ENCODE peak calls at places on chromosome 2, in nine cellular contexts. C, R, W, M, B, X, V, A and N are unnamed samples.

GRCh38 chr2:107187870-107188269 is 301.9 kb upstream of the ST6GAL2 start:
- DNase-seq in C (no peak), R (no peak), W (no peak), M (no peak), B (no peak), X (no peak), V (no peak), A (no peak), N (no peak)

GRCh38 chr2:121617042-121617599 is 32.1 kb downstream of the CLASP1 start:
- DNase-seq in C (no peak), R (no peak), W (no peak), M (no peak), B (peak), X (peak), V (no peak), A (peak), N (no peak)

GRCh38 chr2:88880441-88880953 is 189.0 kb downstream of the RPIA start:
- DNase-seq in C (peak), R (no peak), W (peak), M (peak), B (peak), X (peak), V (no peak), A (peak), N (peak)

GRCh38 chr2:233416706-233417105 is 62.4 kb downstream of the DGKD start:
- DNase-seq in C (no peak), R (no peak), W (peak), M (peak), B (no peak), X (no peak), V (no peak), A (no peak), N (no peak)

GRCh38 chr2:209671280-209671679 is 100.4 kb upstream of the UNC80 start:
- DNase-seq in C (no peak), R (no peak), W (no peak), M (no peak), B (no peak), X (no peak), V (no peak), A (no peak), N (no peak)

GRCh38 chr2:9191044-9191481 is 15.5 kb upstream of the ASAP2 start:
- DNase-seq in C (no peak), R (no peak), W (no peak), M (no peak), B (no peak), X (peak), V (no peak), A (peak), N (peak)

GRCh38 chr2:170813611-170814550 is 2.8 kb upstream of the GAD1 start:
- DNase-seq in C (no peak), R (no peak), W (peak), M (no peak), B (no peak), X (peak), V (no peak), A (peak), N (no peak)

GRCh38 chr2:28451793-28452533 is 43.9 kb upstream of the PLB1 start:
- DNase-seq in C (no peak), R (no peak), W (no peak), M (no peak), B (no peak), X (no peak), V (no peak), A (no peak), N (no peak)

GRCh38 chr2:216015722-216016464 is 2.5 kb upstream of the MREG start:
- DNase-seq in C (peak), R (no peak), W (peak), M (peak), B (peak), X (no peak), V (peak), A (no peak), N (no peak)

GRCh38 chr2:27369471-27370025 is 590 bp downstream of the EIF2B4 start:
- DNase-seq in C (peak), R (no peak), W (no peak), M (no peak), B (no peak), X (no peak), V (no peak), A (peak), N (peak)

GRCh38 chr2:74572178-74572925 is 17.8 kb downstream of the DOK1 start:
- DNase-seq in C (no peak), R (no peak), W (no peak), M (no peak), B (no peak), X (no peak), V (no peak), A (no peak), N (no peak)

GRCh38 chr2:109609352-109610024 is 4.3 kb downstream of the SEPTIN10 start:
- DNase-seq in C (no peak), R (no peak), W (no peak), M (no peak), B (no peak), X (no peak), V (no peak), A (peak), N (peak)

GRCh38 chr2:241112592-241112991 is 10.5 kb upstream of the MTERF4 start:
- DNase-seq in C (no peak), R (no peak), W (no peak), M (no peak), B (no peak), X (no peak), V (no peak), A (no peak), N (no peak)

GRCh38 chr2:24409166-24409565 is 48.8 kb upstream of the ITSN2 start:
- DNase-seq in C (no peak), R (no peak), W (no peak), M (no peak), B (no peak), X (no peak), V (no peak), A (no peak), N (no peak)

GRCh38 chr2:197310271-197310939 is at the start of gene ANKRD44:
- DNase-seq in C (peak), R (peak), W (peak), M (peak), B (peak), X (peak), V (peak), A (peak), N (peak)

GRCh38 chr2:168470880-168471475 is 14.9 kb downstream of the CERS6 start:
- DNase-seq in C (no peak), R (no peak), W (no peak), M (no peak), B (no peak), X (peak), V (no peak), A (no peak), N (no peak)